ENCODE peak calls at places on chromosomes 6 and 20, in eight cellular contexts. E, W, Z, H, Q, B, D and N are unnamed samples.

GRCh38 chr20:325889-326644 is 715 bp downstream of the SOX12 start:
- DNase-seq in E (peak), W (peak), Z (peak), H (peak), Q (peak), B (peak), D (no peak), N (peak)

GRCh38 chr6:133568970-133569889 is 319.7 kb upstream of the TCF21 start:
- DNase-seq in E (no peak), W (no peak), Z (no peak), H (no peak), Q (peak), B (peak), D (no peak), N (no peak)

GRCh38 chr6:65450451-65450850 is 256.6 kb downstream of the EYS start:
- DNase-seq in E (no peak), W (no peak), Z (no peak), H (no peak), Q (no peak), B (peak), D (no peak), N (no peak)

GRCh38 chr20:51492167-51493092 is 50.1 kb downstream of the NFATC2 start:
- DNase-seq in E (peak), W (peak), Z (no peak), H (peak), Q (no peak), B (peak), D (no peak), N (no peak)

GRCh38 chr6:17831135-17831534 is 124.4 kb upstream of the NUP153 start:
- DNase-seq in E (no peak), W (no peak), Z (no peak), H (no peak), Q (no peak), B (no peak), D (no peak), N (no peak)

GRCh38 chr6:3825331-3825831 is 23.8 kb upstream of the FAM50B start:
- DNase-seq in E (peak), W (no peak), Z (peak), H (no peak), Q (no peak), B (peak), D (no peak), N (no peak)

GRCh38 chr6:116190550-116190949 is 63.3 kb downstream of the TSPYL4 start:
- DNase-seq in E (no peak), W (no peak), Z (no peak), H (no peak), Q (no peak), B (no peak), D (no peak), N (no peak)

GRCh38 chr6:128803911-128804310 is 79.0 kb upstream of the LAMA2 start:
- DNase-seq in E (no peak), W (no peak), Z (no peak), H (no peak), Q (no peak), B (no peak), D (no peak), N (no peak)

GRCh38 chr20:12702312-12702711 is 306.5 kb upstream of the SPTLC3 start:
- DNase-seq in E (no peak), W (no peak), Z (no peak), H (no peak), Q (no peak), B (no peak), D (no peak), N (no peak)

GRCh38 chr20:15220778-15221565 is 883.6 kb upstream of the FLRT3 start:
- DNase-seq in E (no peak), W (no peak), Z (peak), H (no peak), Q (no peak), B (no peak), D (no peak), N (no peak)

GRCh38 chr6:17905611-17906592 is 81.5 kb downstream of the KIF13A start:
- DNase-seq in E (no peak), W (no peak), Z (no peak), H (no peak), Q (no peak), B (no peak), D (no peak), N (no peak)

GRCh38 chr6:1416191-1416764 is 26.9 kb downstream of the FOXF2 start:
- DNase-seq in E (no peak), W (no peak), Z (no peak), H (no peak), Q (no peak), B (no peak), D (no peak), N (no peak)

GRCh38 chr6:43838276-43839036 is 68.4 kb downstream of the VEGFA start:
- DNase-seq in E (peak), W (peak), Z (no peak), H (peak), Q (peak), B (peak), D (no peak), N (no peak)

GRCh38 chr6:157996918-157997702 is 15.4 kb downstream of the SYNJ2 start:
- DNase-seq in E (no peak), W (peak), Z (no peak), H (no peak), Q (no peak), B (peak), D (no peak), N (no peak)

GRCh38 chr20:34293589-34293988 is 9.6 kb downstream of the AHCY start:
- DNase-seq in E (no peak), W (no peak), Z (no peak), H (no peak), Q (no peak), B (no peak), D (no peak), N (no peak)

GRCh38 chr6:44651604-44652003 is 264.1 kb downstream of the CDC5L start:
- DNase-seq in E (no peak), W (no peak), Z (no peak), H (no peak), Q (no peak), B (no peak), D (no peak), N (no peak)

GRCh38 chr20:17916365-17916996 is 52.1 kb downstream of the SNX5 start:
- DNase-seq in E (no peak), W (no peak), Z (no peak), H (no peak), Q (no peak), B (no peak), D (no peak), N (no peak)

GRCh38 chr6:97392735-97393134 is 109.7 kb upstream of the MMS22L start:
- DNase-seq in E (no peak), W (no peak), Z (no peak), H (no peak), Q (no peak), B (no peak), D (no peak), N (no peak)

GRCh38 chr20:63957004-63957689 is 931 bp upstream of the UCKL1 start:
- DNase-seq in E (peak), W (peak), Z (peak), H (peak), Q (peak), B (peak), D (no peak), N (peak)

GRCh38 chr20:32112862-32113261 is 3.3 kb downstream of the TM9SF4 start:
- DNase-seq in E (peak), W (peak), Z (no peak), H (peak), Q (no peak), B (peak), D (no peak), N (no peak)

GRCh38 chr6:25202505-25202904 is 76.7 kb upstream of the CARMIL1 start:
- DNase-seq in E (no peak), W (no peak), Z (no peak), H (no peak), Q (no peak), B (no peak), D (no peak), N (no peak)

GRCh38 chr6:2744206-2744771 is 6.4 kb downstream of the MYLK4 start:
- DNase-seq in E (peak), W (no peak), Z (no peak), H (no peak), Q (peak), B (no peak), D (no peak), N (no peak)

GRCh38 chr6:32226434-32226833 is 2.6 kb upstream of the NOTCH4 start:
- DNase-seq in E (no peak), W (no peak), Z (no peak), H (no peak), Q (no peak), B (no peak), D (no peak), N (no peak)
- TF ChIP-seq POLR2AphosphoS5 in E (no peak), W (no peak), Z (no peak), H (no peak), Q (no peak), B (no peak), D (no peak), N (no peak)

GRCh38 chr6:28747631-28748157 is 176.1 kb downstream of the TRIM27 start:
- DNase-seq in E (no peak), W (no peak), Z (no peak), H (no peak), Q (no peak), B (peak), D (no peak), N (no peak)
- TF ChIP-seq POLR2AphosphoS5 in E (no peak), W (no peak), Z (no peak), H (no peak), Q (no peak), B (peak), D (no peak), N (no peak)

DNA sequence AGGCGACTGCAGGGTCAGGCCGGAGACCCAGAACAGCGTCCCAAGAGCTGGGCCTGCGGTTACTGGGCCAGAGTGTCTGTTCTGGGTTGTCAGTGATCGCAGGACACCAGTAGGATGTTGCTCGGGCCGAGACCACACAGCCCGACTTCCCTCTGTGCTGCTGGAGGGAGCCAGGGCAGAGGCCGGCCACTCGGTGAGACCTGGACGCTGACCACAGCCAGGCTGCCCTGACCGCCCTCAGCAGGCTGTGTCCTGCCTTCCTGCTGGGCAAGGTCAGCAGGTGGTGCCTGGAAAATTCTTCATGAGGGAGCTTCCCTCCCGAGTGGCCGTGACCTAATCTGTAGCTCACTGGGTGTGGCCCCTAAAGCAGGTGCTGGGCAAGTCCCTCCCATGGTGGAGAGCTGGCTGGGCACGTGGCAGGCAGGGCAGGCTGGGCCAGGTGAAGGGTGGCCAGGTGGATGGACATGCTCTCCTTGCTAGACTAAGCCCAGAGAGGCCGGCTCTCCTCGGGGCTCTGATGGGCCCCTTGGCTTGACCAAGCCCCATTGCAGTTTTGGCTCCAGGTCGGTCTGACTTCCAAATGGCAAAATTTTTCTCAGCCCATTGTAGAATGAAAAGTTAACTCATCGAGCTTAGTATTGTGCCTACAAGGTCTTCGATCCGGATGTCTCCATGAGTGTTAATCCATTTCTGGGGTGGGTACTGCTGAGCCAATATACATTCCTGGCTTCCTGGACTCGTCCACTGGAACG is 1.9 kb downstream of the SLCO4A1 start:
- DNase-seq in E (peak), W (peak), Z (no peak), H (no peak), Q (no peak), B (no peak), D (no peak), N (no peak)
- TF ChIP-seq POLR2AphosphoS5 in E (peak), W (no peak), Z (no peak), H (no peak), Q (no peak), B (no peak), D (no peak), N (no peak)

DNA sequence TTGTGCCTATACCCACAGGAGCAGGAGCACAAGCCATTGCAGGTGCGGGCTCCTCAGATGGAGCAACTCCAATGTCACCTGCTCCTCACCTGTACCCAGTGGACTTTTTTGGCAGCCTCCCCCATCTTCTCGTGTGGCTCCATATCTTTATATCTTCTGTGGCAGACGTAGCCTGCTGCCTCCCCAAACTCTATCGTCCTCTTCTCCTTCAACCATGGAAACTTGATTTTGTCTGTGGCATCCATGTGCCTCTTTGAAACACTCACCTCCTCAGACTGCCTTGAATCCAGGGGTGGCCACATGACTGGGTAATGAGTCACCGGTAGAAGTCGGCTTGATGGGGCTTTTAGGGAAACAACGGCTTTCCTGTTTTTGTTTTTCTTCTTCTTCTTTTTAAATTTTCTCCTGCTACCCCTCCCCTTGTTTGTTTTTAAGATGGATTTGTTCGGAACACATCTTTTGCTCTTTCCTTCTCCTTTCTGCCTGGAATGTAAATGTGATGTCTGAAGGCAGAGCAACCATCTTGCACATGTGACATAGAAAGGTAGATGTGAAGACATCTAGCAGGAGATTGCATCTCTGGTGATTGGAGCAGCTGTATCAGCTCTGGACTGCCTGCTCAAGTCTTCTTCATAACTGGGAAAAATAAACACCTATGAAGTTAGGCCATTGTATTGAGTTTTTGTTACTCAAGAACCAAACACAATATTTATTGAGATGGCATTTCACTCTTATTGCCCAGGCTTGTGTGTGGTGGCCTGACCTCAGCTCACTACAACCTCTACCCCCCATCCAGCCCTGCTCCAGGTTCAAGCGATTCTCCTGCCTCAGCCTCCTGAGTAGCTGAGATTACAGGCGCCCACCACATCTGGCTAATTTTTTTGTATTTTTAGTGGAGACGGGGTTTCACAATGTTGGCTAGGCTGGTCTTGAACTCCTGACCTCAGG is 69.9 kb upstream of the DDR1 start:
- DNase-seq in E (peak), W (peak), Z (no peak), H (peak), Q (no peak), B (peak), D (no peak), N (no peak)
- TF ChIP-seq POLR2AphosphoS5 in E (no peak), W (peak), Z (no peak), H (no peak), Q (no peak), B (no peak), D (no peak), N (no peak)

GRCh38 chr6:33080127-33081089 is 4.6 kb downstream of the HLA-DPB1 start:
- DNase-seq in E (no peak), W (peak), Z (peak), H (no peak), Q (peak), B (peak), D (no peak), N (no peak)
- TF ChIP-seq POLR2AphosphoS5 in E (peak), W (peak), Z (peak), H (no peak), Q (no peak), B (no peak), D (no peak), N (peak)

GRCh38 chr6:37104935-37105781 is 64.8 kb upstream of the PIM1 start:
- DNase-seq in E (no peak), W (no peak), Z (no peak), H (no peak), Q (peak), B (peak), D (no peak), N (no peak)
- TF ChIP-seq POLR2AphosphoS5 in E (no peak), W (no peak), Z (no peak), H (no peak), Q (no peak), B (no peak), D (no peak), N (no peak)

GRCh38 chr6:30216096-30216495 is 2.9 kb upstream of the TRIM26 start:
- DNase-seq in E (no peak), W (no peak), Z (no peak), H (no peak), Q (no peak), B (no peak), D (no peak), N (no peak)
- TF ChIP-seq POLR2AphosphoS5 in E (no peak), W (no peak), Z (no peak), H (no peak), Q (no peak), B (no peak), D (no peak), N (no peak)

GRCh38 chr6:156719720-156720563 is 57.2 kb upstream of the ARID1B start:
- DNase-seq in E (peak), W (peak), Z (peak), H (peak), Q (no peak), B (peak), D (peak), N (peak)
- TF ChIP-seq POLR2AphosphoS5 in E (peak), W (peak), Z (peak), H (no peak), Q (no peak), B (peak), D (peak), N (peak)